ENCODE peak calls at places on chromosomes 13 and 19, in nine cellular contexts. One of them, this sample, is unnamed.

GRCh38 chr13:40232321-40232720 is 434.1 kb downstream of the FOXO1 start:
- DNase-seq in left ventricle myocardium inferior: no peak
- DNase-seq in amniotic stem cell: no peak
- DNase-seq in cardiac muscle cell: peak; percentile 9
- DNase-seq in CD4-positive, alpha-beta T cell: no peak
- DNase-seq in AG04450: no peak
- DNase-seq in WERI-Rb-1: no peak
- DNase-seq in mucosa of descending colon: no peak
- DNase-seq in activated effector memory CD4-positive, alpha-beta T cell treated with anti-CD3 and anti-CD28 coated beads, Interleukin-2, amount 50 U/mL, for 16 hours: no peak
- DNase-seq in this sample: no peak

GRCh38 chr19:32403291-32403995 is 2.1 kb upstream of the DPY19L3 start:
- DNase-seq in left ventricle myocardium inferior: no peak
- DNase-seq in amniotic stem cell: no peak
- DNase-seq in cardiac muscle cell: no peak
- DNase-seq in CD4-positive, alpha-beta T cell: no peak
- DNase-seq in AG04450: no peak
- DNase-seq in WERI-Rb-1: peak; percentile 12
- DNase-seq in mucosa of descending colon: no peak
- DNase-seq in activated effector memory CD4-positive, alpha-beta T cell treated with anti-CD3 and anti-CD28 coated beads, Interleukin-2, amount 50 U/mL, for 16 hours: no peak
- DNase-seq in this sample: no peak

GRCh38 chr13:112131740-112132113 is 64.8 kb downstream of the SOX1 start:
- DNase-seq in left ventricle myocardium inferior: no peak
- DNase-seq in amniotic stem cell: no peak
- DNase-seq in cardiac muscle cell: no peak
- DNase-seq in CD4-positive, alpha-beta T cell: no peak
- DNase-seq in AG04450: no peak
- DNase-seq in WERI-Rb-1: no peak
- DNase-seq in mucosa of descending colon: peak; percentile 71
- DNase-seq in activated effector memory CD4-positive, alpha-beta T cell treated with anti-CD3 and anti-CD28 coated beads, Interleukin-2, amount 50 U/mL, for 16 hours: peak; percentile 38
- DNase-seq in this sample: no peak

GRCh38 chr19:33860691-33861090 is 64.0 kb downstream of the KCTD15 start:
- DNase-seq in left ventricle myocardium inferior: no peak
- DNase-seq in amniotic stem cell: no peak
- DNase-seq in cardiac muscle cell: no peak
- DNase-seq in CD4-positive, alpha-beta T cell: no peak
- DNase-seq in AG04450: no peak
- DNase-seq in WERI-Rb-1: no peak
- DNase-seq in mucosa of descending colon: no peak
- DNase-seq in activated effector memory CD4-positive, alpha-beta T cell treated with anti-CD3 and anti-CD28 coated beads, Interleukin-2, amount 50 U/mL, for 16 hours: no peak
- DNase-seq in this sample: no peak

GRCh38 chr19:246551-246950 is 44.7 kb downstream of the PLPP2 start:
- DNase-seq in left ventricle myocardium inferior: no peak
- DNase-seq in amniotic stem cell: no peak
- DNase-seq in cardiac muscle cell: no peak
- DNase-seq in CD4-positive, alpha-beta T cell: no peak
- DNase-seq in AG04450: no peak
- DNase-seq in WERI-Rb-1: peak; percentile 21
- DNase-seq in mucosa of descending colon: no peak
- DNase-seq in activated effector memory CD4-positive, alpha-beta T cell treated with anti-CD3 and anti-CD28 coated beads, Interleukin-2, amount 50 U/mL, for 16 hours: peak; percentile 67
- DNase-seq in this sample: no peak

GRCh38 chr19:41696402-41697197 is 8.5 kb upstream of the CEACAM7 start:
- DNase-seq in left ventricle myocardium inferior: no peak
- DNase-seq in amniotic stem cell: no peak
- DNase-seq in cardiac muscle cell: no peak
- DNase-seq in CD4-positive, alpha-beta T cell: no peak
- DNase-seq in AG04450: no peak
- DNase-seq in WERI-Rb-1: no peak
- DNase-seq in mucosa of descending colon: peak; percentile 73
- DNase-seq in activated effector memory CD4-positive, alpha-beta T cell treated with anti-CD3 and anti-CD28 coated beads, Interleukin-2, amount 50 U/mL, for 16 hours: peak; percentile 58
- DNase-seq in this sample: peak; percentile 16

GRCh38 chr19:19105365-19106060 is 32.8 kb downstream of the TMEM161A start:
- DNase-seq in left ventricle myocardium inferior: peak; percentile 70
- DNase-seq in amniotic stem cell: no peak
- DNase-seq in cardiac muscle cell: peak; percentile 86
- DNase-seq in CD4-positive, alpha-beta T cell: no peak
- DNase-seq in AG04450: no peak
- DNase-seq in WERI-Rb-1: no peak
- DNase-seq in mucosa of descending colon: peak; percentile 79
- DNase-seq in activated effector memory CD4-positive, alpha-beta T cell treated with anti-CD3 and anti-CD28 coated beads, Interleukin-2, amount 50 U/mL, for 16 hours: no peak
- DNase-seq in this sample: peak; percentile 33

GRCh38 chr19:4976412-4977298 is 7.7 kb downstream of the KDM4B start:
- DNase-seq in left ventricle myocardium inferior: peak; percentile 72
- DNase-seq in amniotic stem cell: no peak
- DNase-seq in cardiac muscle cell: no peak
- DNase-seq in CD4-positive, alpha-beta T cell: no peak
- DNase-seq in AG04450: peak; percentile 91
- DNase-seq in WERI-Rb-1: no peak
- DNase-seq in mucosa of descending colon: peak; percentile 55
- DNase-seq in activated effector memory CD4-positive, alpha-beta T cell treated with anti-CD3 and anti-CD28 coated beads, Interleukin-2, amount 50 U/mL, for 16 hours: no peak
- DNase-seq in this sample: peak; percentile 99

GRCh38 chr19:21439372-21439771 is 42.4 kb downstream of the ZNF493 start:
- DNase-seq in left ventricle myocardium inferior: no peak
- DNase-seq in amniotic stem cell: no peak
- DNase-seq in cardiac muscle cell: no peak
- DNase-seq in CD4-positive, alpha-beta T cell: no peak
- DNase-seq in AG04450: no peak
- DNase-seq in WERI-Rb-1: no peak
- DNase-seq in mucosa of descending colon: no peak
- DNase-seq in activated effector memory CD4-positive, alpha-beta T cell treated with anti-CD3 and anti-CD28 coated beads, Interleukin-2, amount 50 U/mL, for 16 hours: no peak
- DNase-seq in this sample: peak; percentile 27

GRCh38 chr19:42154471-42155323 is 22.5 kb upstream of the POU2F2 start:
- DNase-seq in left ventricle myocardium inferior: no peak
- DNase-seq in amniotic stem cell: no peak
- DNase-seq in cardiac muscle cell: no peak
- DNase-seq in CD4-positive, alpha-beta T cell: no peak
- DNase-seq in AG04450: no peak
- DNase-seq in WERI-Rb-1: no peak
- DNase-seq in mucosa of descending colon: no peak
- DNase-seq in activated effector memory CD4-positive, alpha-beta T cell treated with anti-CD3 and anti-CD28 coated beads, Interleukin-2, amount 50 U/mL, for 16 hours: no peak
- DNase-seq in this sample: no peak

GRCh38 chr19:10346509-10346908 is 7.1 kb upstream of the ICAM3 start:
- DNase-seq in left ventricle myocardium inferior: no peak
- DNase-seq in amniotic stem cell: no peak
- DNase-seq in cardiac muscle cell: no peak
- DNase-seq in CD4-positive, alpha-beta T cell: no peak
- DNase-seq in AG04450: no peak
- DNase-seq in WERI-Rb-1: no peak
- DNase-seq in mucosa of descending colon: no peak
- DNase-seq in activated effector memory CD4-positive, alpha-beta T cell treated with anti-CD3 and anti-CD28 coated beads, Interleukin-2, amount 50 U/mL, for 16 hours: no peak
- DNase-seq in this sample: peak; percentile 47

GRCh38 chr19:33403221-33403972 is 29.9 kb downstream of the CEBPG start:
- DNase-seq in left ventricle myocardium inferior: no peak
- DNase-seq in amniotic stem cell: no peak
- DNase-seq in cardiac muscle cell: no peak
- DNase-seq in CD4-positive, alpha-beta T cell: no peak
- DNase-seq in AG04450: no peak
- DNase-seq in WERI-Rb-1: no peak
- DNase-seq in mucosa of descending colon: peak; percentile 52
- DNase-seq in activated effector memory CD4-positive, alpha-beta T cell treated with anti-CD3 and anti-CD28 coated beads, Interleukin-2, amount 50 U/mL, for 16 hours: no peak
- DNase-seq in this sample: no peak

GRCh38 chr19:49459388-49459787 is 6.4 kb downstream of the ALDH16A1 start:
- DNase-seq in left ventricle myocardium inferior: no peak
- DNase-seq in amniotic stem cell: no peak
- DNase-seq in cardiac muscle cell: no peak
- DNase-seq in CD4-positive, alpha-beta T cell: no peak
- DNase-seq in AG04450: no peak
- DNase-seq in WERI-Rb-1: no peak
- DNase-seq in mucosa of descending colon: no peak
- DNase-seq in activated effector memory CD4-positive, alpha-beta T cell treated with anti-CD3 and anti-CD28 coated beads, Interleukin-2, amount 50 U/mL, for 16 hours: no peak
- DNase-seq in this sample: no peak

GRCh38 chr19:18167975-18168645 is 5.5 kb upstream of the IFI30 start:
- DNase-seq in left ventricle myocardium inferior: peak; percentile 35
- DNase-seq in amniotic stem cell: no peak
- DNase-seq in cardiac muscle cell: peak; percentile 56
- DNase-seq in CD4-positive, alpha-beta T cell: peak; percentile 68
- DNase-seq in AG04450: no peak
- DNase-seq in WERI-Rb-1: peak; percentile 57
- DNase-seq in mucosa of descending colon: peak; percentile 66
- DNase-seq in activated effector memory CD4-positive, alpha-beta T cell treated with anti-CD3 and anti-CD28 coated beads, Interleukin-2, amount 50 U/mL, for 16 hours: peak; percentile 84
- DNase-seq in this sample: peak; percentile 62

GRCh38 chr13:50911051-50911690 is 1.6 kb downstream of the RNASEH2B start:
- DNase-seq in left ventricle myocardium inferior: no peak
- DNase-seq in amniotic stem cell: no peak
- DNase-seq in cardiac muscle cell: peak; percentile 59
- DNase-seq in CD4-positive, alpha-beta T cell: no peak
- DNase-seq in AG04450: no peak
- DNase-seq in WERI-Rb-1: no peak
- DNase-seq in mucosa of descending colon: no peak
- DNase-seq in activated effector memory CD4-positive, alpha-beta T cell treated with anti-CD3 and anti-CD28 coated beads, Interleukin-2, amount 50 U/mL, for 16 hours: no peak
- DNase-seq in this sample: peak; percentile 39

GRCh38 chr19:50430888-50431342 is 1.8 kb upstream of the MYBPC2 start:
- DNase-seq in left ventricle myocardium inferior: no peak
- DNase-seq in amniotic stem cell: no peak
- DNase-seq in cardiac muscle cell: no peak
- DNase-seq in CD4-positive, alpha-beta T cell: no peak
- DNase-seq in AG04450: no peak
- DNase-seq in WERI-Rb-1: no peak
- DNase-seq in mucosa of descending colon: no peak
- DNase-seq in activated effector memory CD4-positive, alpha-beta T cell treated with anti-CD3 and anti-CD28 coated beads, Interleukin-2, amount 50 U/mL, for 16 hours: no peak
- DNase-seq in this sample: peak; percentile 25

GRCh38 chr19:8158411-8159074 is 9.2 kb upstream of the FBN3 start:
- DNase-seq in left ventricle myocardium inferior: no peak
- DNase-seq in amniotic stem cell: peak; percentile 64
- DNase-seq in cardiac muscle cell: peak; percentile 89
- DNase-seq in CD4-positive, alpha-beta T cell: no peak
- DNase-seq in AG04450: peak; percentile 58
- DNase-seq in WERI-Rb-1: peak; percentile 74
- DNase-seq in mucosa of descending colon: peak; percentile 65
- DNase-seq in activated effector memory CD4-positive, alpha-beta T cell treated with anti-CD3 and anti-CD28 coated beads, Interleukin-2, amount 50 U/mL, for 16 hours: peak; percentile 67
- DNase-seq in this sample: peak; percentile 76

GRCh38 chr13:111328803-111329410 is 8.5 kb downstream of the TEX29 start:
- DNase-seq in left ventricle myocardium inferior: no peak
- DNase-seq in amniotic stem cell: no peak
- DNase-seq in cardiac muscle cell: no peak
- DNase-seq in CD4-positive, alpha-beta T cell: no peak
- DNase-seq in AG04450: no peak
- DNase-seq in WERI-Rb-1: no peak
- DNase-seq in mucosa of descending colon: no peak
- DNase-seq in activated effector memory CD4-positive, alpha-beta T cell treated with anti-CD3 and anti-CD28 coated beads, Interleukin-2, amount 50 U/mL, for 16 hours: no peak
- DNase-seq in this sample: no peak

GRCh38 chr13:98065468-98065867 is 77.4 kb upstream of the FARP1 start:
- DNase-seq in left ventricle myocardium inferior: no peak
- DNase-seq in amniotic stem cell: no peak
- DNase-seq in cardiac muscle cell: no peak
- DNase-seq in CD4-positive, alpha-beta T cell: no peak
- DNase-seq in AG04450: no peak
- DNase-seq in WERI-Rb-1: no peak
- DNase-seq in mucosa of descending colon: no peak
- DNase-seq in activated effector memory CD4-positive, alpha-beta T cell treated with anti-CD3 and anti-CD28 coated beads, Interleukin-2, amount 50 U/mL, for 16 hours: no peak
- DNase-seq in this sample: no peak